ENCODE peak calls at places on chromosome 21, in four cellular contexts. B, M, L and C are unnamed samples.

GRCh38 chr21:34065015-34065414 is 8.4 kb upstream of the MRPS6 start:
- DNase-seq in B (no peak), L (no peak), M (no peak), C (no peak)

GRCh38 chr21:44758141-44758561 is 43.5 kb downstream of the UBE2G2 start:
- DNase-seq in B (no peak), L (no peak), M (peak), C (peak)

GRCh38 chr21:19523731-19524130 is 1120.1 kb upstream of the TMPRSS15 start:
- DNase-seq in B (no peak), L (no peak), M (no peak), C (no peak)

GRCh38 chr21:31866077-31866511 is 6.7 kb upstream of the HUNK start:
- DNase-seq in B (peak), M (peak), L (peak), C (peak)

GRCh38 chr21:44793269-44794030 is 8.2 kb downstream of the UBE2G2 start:
- DNase-seq in L (peak), M (no peak), B (peak), C (peak)

GRCh38 chr21:35257413-35257812 is 208.3 kb upstream of the RUNX1 start:
- DNase-seq in B (no peak), L (no peak), M (no peak), C (no peak)

GRCh38 chr21:33985117-33986050 is 69.8 kb upstream of the ATP5PO start:
- DNase-seq in B (no peak), M (no peak), L (no peak), C (no peak)

GRCh38 chr21:30408782-30409494 is 13.1 kb downstream of the KRTAP13-1 start:
- DNase-seq in B (no peak), M (peak), L (no peak), C (peak)

GRCh38 chr21:25790122-25790951 is 55.6 kb downstream of the GABPA start:
- DNase-seq in L (no peak), B (peak), M (no peak), C (no peak)

GRCh38 chr21:35843911-35844667 is 216.2 kb downstream of the SETD4 start:
- DNase-seq in B (no peak), M (no peak), L (no peak), C (no peak)